ENCODE peak calls at places on chromosomes 3 and 15, in four cellular contexts. One of them, this sample, is unnamed.

GRCh38 chr3:13192471-13193213 is 119.4 kb upstream of the IQSEC1 start:
- DNase-seq in SK-N-SH: peak
- DNase-seq in AG08395: peak
- DNase-seq in A549: peak
- DNase-seq in this sample: peak

GRCh38 chr3:94004301-94004910 is 24.0 kb downstream of the STX19 start:
- DNase-seq in SK-N-SH: peak
- DNase-seq in AG08395: peak
- DNase-seq in A549: peak
- DNase-seq in this sample: peak

GRCh38 chr3:187914231-187914630 is 169.0 kb upstream of the BCL6 start:
- DNase-seq in SK-N-SH: no peak
- DNase-seq in AG08395: no peak
- DNase-seq in A549: no peak
- DNase-seq in this sample: no peak

GRCh38 chr15:62940755-62941361 is 101.7 kb upstream of the TPM1 start:
- DNase-seq in SK-N-SH: peak
- DNase-seq in AG08395: peak
- DNase-seq in A549: peak
- DNase-seq in this sample: peak

GRCh38 chr3:198107840-198108734 is 148.1 kb downstream of the LMLN start:
- DNase-seq in SK-N-SH: no peak
- DNase-seq in AG08395: no peak
- DNase-seq in A549: no peak
- DNase-seq in this sample: no peak

GRCh38 chr3:149969110-149969944 is 1.4 kb downstream of the PFN2 start:
- DNase-seq in SK-N-SH: peak
- DNase-seq in AG08395: peak
- DNase-seq in A549: peak
- DNase-seq in this sample: peak

GRCh38 chr3:149977391-149977790 is 6.7 kb upstream of the PFN2 start:
- DNase-seq in SK-N-SH: no peak
- DNase-seq in AG08395: no peak
- DNase-seq in A549: no peak
- DNase-seq in this sample: no peak

GRCh38 chr15:52066842-52067544 is 45.6 kb downstream of the BCL2L10 start:
- DNase-seq in SK-N-SH: no peak
- DNase-seq in AG08395: no peak
- DNase-seq in A549: no peak
- DNase-seq in this sample: no peak

GRCh38 chr15:69668963-69669362 is 216.3 kb downstream of the RPLP1 start:
- DNase-seq in SK-N-SH: no peak
- DNase-seq in AG08395: no peak
- DNase-seq in A549: no peak
- DNase-seq in this sample: no peak

GRCh38 chr3:115713247-115713646 is 89.9 kb downstream of the GAP43 start:
- DNase-seq in SK-N-SH: peak
- DNase-seq in AG08395: peak
- DNase-seq in A549: no peak
- DNase-seq in this sample: no peak

GRCh38 chr3:189041482-189042090 is 130.2 kb upstream of the TPRG1 start:
- DNase-seq in SK-N-SH: peak
- DNase-seq in AG08395: no peak
- DNase-seq in A549: peak
- DNase-seq in this sample: peak

GRCh38 chr3:10292505-10293419 is at the start of gene GHRL:
- DNase-seq in SK-N-SH: no peak
- DNase-seq in AG08395: no peak
- DNase-seq in A549: no peak
- DNase-seq in this sample: peak

GRCh38 chr3:10015476-10015904 is 10.7 kb upstream of the FANCD2 start:
- DNase-seq in SK-N-SH: no peak
- DNase-seq in AG08395: peak
- DNase-seq in A549: no peak
- DNase-seq in this sample: peak

GRCh38 chr3:11913316-11913715 is 66.6 kb upstream of the TAMM41 start:
- DNase-seq in SK-N-SH: no peak
- DNase-seq in AG08395: no peak
- DNase-seq in A549: no peak
- DNase-seq in this sample: no peak

GRCh38 chr15:90952901-90953677 is 1.6 kb upstream of the RCCD1 start:
- DNase-seq in SK-N-SH: no peak
- DNase-seq in AG08395: no peak
- DNase-seq in A549: no peak
- DNase-seq in this sample: no peak

GRCh38 chr3:12286927-12287726 is 1.7 kb upstream of the PPARG start:
- DNase-seq in SK-N-SH: peak
- DNase-seq in AG08395: no peak
- DNase-seq in A549: no peak
- DNase-seq in this sample: peak

GRCh38 chr3:28295819-28296364 is 52.6 kb upstream of the ZCWPW2 start:
- DNase-seq in SK-N-SH: no peak
- DNase-seq in AG08395: peak
- DNase-seq in A549: no peak
- DNase-seq in this sample: peak

GRCh38 chr15:65451989-65452388 is 29.2 kb upstream of the IGDCC4 start:
- DNase-seq in SK-N-SH: no peak
- DNase-seq in AG08395: no peak
- DNase-seq in A549: no peak
- DNase-seq in this sample: no peak

GRCh38 chr3:171977426-171977825 is 62.0 kb upstream of the FNDC3B start:
- DNase-seq in SK-N-SH: no peak
- DNase-seq in AG08395: no peak
- DNase-seq in A549: no peak
- DNase-seq in this sample: no peak

GRCh38 chr15:68479870-68480269 is 47.9 kb upstream of the ITGA11 start:
- DNase-seq in SK-N-SH: no peak
- DNase-seq in AG08395: no peak
- DNase-seq in A549: no peak
- DNase-seq in this sample: no peak

GRCh38 chr3:157136647-157137387 is 23.1 kb downstream of the CCNL1 start:
- DNase-seq in SK-N-SH: no peak
- DNase-seq in AG08395: no peak
- DNase-seq in A549: no peak
- DNase-seq in this sample: no peak

GRCh38 chr3:19901337-19901736 is 32.7 kb downstream of the EFHB start:
- DNase-seq in SK-N-SH: no peak
- DNase-seq in AG08395: peak
- DNase-seq in A549: no peak
- DNase-seq in this sample: no peak

GRCh38 chr3:176147251-176147650 is 1050.0 kb downstream of the TBL1XR1 start:
- DNase-seq in SK-N-SH: no peak
- DNase-seq in AG08395: no peak
- DNase-seq in A549: no peak
- DNase-seq in this sample: no peak

GRCh38 chr15:71677352-71677751 is 133.0 kb upstream of the NR2E3 start:
- DNase-seq in SK-N-SH: no peak
- DNase-seq in AG08395: no peak
- DNase-seq in A549: no peak
- DNase-seq in this sample: no peak

GRCh38 chr3:42473083-42473932 is 29.1 kb upstream of the VIPR1 start:
- DNase-seq in SK-N-SH: no peak
- DNase-seq in AG08395: peak
- DNase-seq in A549: no peak
- DNase-seq in this sample: peak

GRCh38 chr15:81178365-81178764 is 18.3 kb upstream of the IL16 start:
- DNase-seq in SK-N-SH: no peak
- DNase-seq in AG08395: no peak
- DNase-seq in A549: no peak
- DNase-seq in this sample: no peak

GRCh38 chr3:56737001-56737400 is 53.9 kb upstream of the TASOR start:
- DNase-seq in SK-N-SH: no peak
- DNase-seq in AG08395: no peak
- DNase-seq in A549: no peak
- DNase-seq in this sample: no peak

GRCh38 chr15:75731248-75732100 is 18.8 kb upstream of the CSPG4 start:
- DNase-seq in SK-N-SH: peak
- DNase-seq in AG08395: no peak
- DNase-seq in A549: no peak
- DNase-seq in this sample: peak

GRCh38 chr3:97131476-97131875 is 317.1 kb downstream of the EPHA6 start:
- DNase-seq in SK-N-SH: peak
- DNase-seq in AG08395: no peak
- DNase-seq in A549: no peak
- DNase-seq in this sample: no peak

GRCh38 chr15:30984118-30984517 is 7.3 kb downstream of the MTMR10 start:
- DNase-seq in SK-N-SH: no peak
- DNase-seq in AG08395: no peak
- DNase-seq in A549: no peak
- DNase-seq in this sample: no peak

This sample was measured in hepatic stellate cell.